ENCODE peak calls at places on chromosomes 5 and 9, in nine cellular contexts. A is MM.1S, R is tibial artery, V is left ventricle myocardium inferior, H is heart right ventricle, F is cardiac fibroblast, I is HFF-Myc, P is fibroblast of mammary gland, Q is Panc1. N is an unnamed sample.

GRCh38 chr5:179369530-179369884 is 24.2 kb upstream of the ADAMTS2 start:
- DNase-seq in A (no peak), R (peak), V (no peak), H (no peak), F (no peak), I (no peak), P (no peak), Q (no peak), N (no peak)

GRCh38 chr5:133075572-133076536 is 24.0 kb downstream of the HSPA4 start:
- DNase-seq in A (no peak), R (no peak), V (no peak), H (no peak), F (peak), I (no peak), P (no peak), Q (no peak), N (no peak)

GRCh38 chr5:122129332-122129731 is at the start of gene ZNF474:
- DNase-seq in A (no peak), R (peak), V (no peak), H (peak), F (peak), I (peak), P (peak), Q (peak), N (peak)

GRCh38 chr9:15764131-15764530 is 211.3 kb downstream of the CCDC171 start:
- DNase-seq in A (no peak), R (no peak), V (no peak), H (no peak), F (no peak), I (no peak), P (no peak), Q (no peak), N (no peak)

GRCh38 chr5:172564187-172564586 is 76.9 kb upstream of the NEURL1B start:
- DNase-seq in A (no peak), R (no peak), V (no peak), H (no peak), F (no peak), I (no peak), P (no peak), Q (no peak), N (no peak)

GRCh38 chr5:38871211-38871610 is 25.4 kb downstream of the OSMR start:
- DNase-seq in A (no peak), R (no peak), V (no peak), H (no peak), F (peak), I (no peak), P (no peak), Q (peak), N (peak)

GRCh38 chr9:79362100-79363081 is 209.4 kb upstream of the TLE4 start:
- DNase-seq in A (no peak), R (no peak), V (no peak), H (no peak), F (peak), I (no peak), P (no peak), Q (no peak), N (peak)

GRCh38 chr9:120388000-120388855 is 191.7 kb downstream of the CDK5RAP2 start:
- DNase-seq in A (no peak), R (peak), V (peak), H (peak), F (no peak), I (no peak), P (no peak), Q (no peak), N (no peak)

GRCh38 chr5:89350684-89351083 is 467.7 kb upstream of the MEF2C start:
- DNase-seq in A (no peak), R (no peak), V (no peak), H (no peak), F (no peak), I (no peak), P (no peak), Q (no peak), N (no peak)

GRCh38 chr5:83256091-83256775 is 178.9 kb downstream of the XRCC4 start:
- DNase-seq in A (no peak), R (no peak), V (no peak), H (no peak), F (peak), I (no peak), P (peak), Q (no peak), N (no peak)

GRCh38 chr5:37506241-37506640 is 127.1 kb downstream of the WDR70 start:
- DNase-seq in A (no peak), R (no peak), V (no peak), H (no peak), F (no peak), I (no peak), P (no peak), Q (no peak), N (no peak)

GRCh38 chr5:82735160-82735789 is 341.9 kb downstream of the TMEM167A start:
- DNase-seq in A (no peak), R (no peak), V (no peak), H (no peak), F (peak), I (no peak), P (peak), Q (no peak), N (peak)

GRCh38 chr5:179308563-179309382 is 36.5 kb downstream of the ADAMTS2 start:
- DNase-seq in A (no peak), R (peak), V (peak), H (no peak), F (no peak), I (no peak), P (no peak), Q (no peak), N (no peak)

GRCh38 chr9:2055203-2055658 is 40.1 kb downstream of the SMARCA2 start:
- DNase-seq in A (no peak), R (no peak), V (no peak), H (no peak), F (peak), I (no peak), P (peak), Q (no peak), N (peak)

GRCh38 chr9:81548911-81549310 is 140.4 kb downstream of the TLE1 start:
- DNase-seq in A (no peak), R (no peak), V (no peak), H (no peak), F (no peak), I (no peak), P (no peak), Q (no peak), N (no peak)

GRCh38 chr9:81550207-81550583 is 139.2 kb downstream of the TLE1 start:
- DNase-seq in A (no peak), R (no peak), V (no peak), H (no peak), F (no peak), I (no peak), P (no peak), Q (no peak), N (no peak)

GRCh38 chr9:81543695-81544094 is 145.7 kb downstream of the TLE1 start:
- DNase-seq in A (no peak), R (no peak), V (no peak), H (no peak), F (no peak), I (no peak), P (no peak), Q (no peak), N (peak)

GRCh38 chr9:81549500-81550206 is 139.7 kb downstream of the TLE1 start:
- DNase-seq in A (no peak), R (no peak), V (no peak), H (no peak), F (no peak), I (no peak), P (no peak), Q (no peak), N (no peak)

GRCh38 chr9:81546498-81546897 is 142.8 kb downstream of the TLE1 start:
- DNase-seq in A (no peak), R (no peak), V (no peak), H (no peak), F (no peak), I (no peak), P (no peak), Q (no peak), N (no peak)
- H3K4me3 ChIP-seq in A (no peak), R (no peak), V (no peak), H (no peak), F (no peak), I (no peak), P (no peak), Q (no peak), N (no peak)

GRCh38 chr9:115015018-115015635 is 84.7 kb upstream of the TNFSF8 start:
- DNase-seq in A (no peak), R (no peak), V (no peak), H (no peak), F (peak), I (no peak), P (peak), Q (no peak), N (peak)
- TF ChIP-seq CTCF in A (peak), R (peak), V (peak), H (peak), F (peak), I (peak), P (peak), Q (peak), N (peak)

GRCh38 chr5:112738180-112738560 is 485 bp downstream of the APC start:
- DNase-seq in A (no peak), R (no peak), V (no peak), H (no peak), F (peak), I (no peak), P (peak), Q (no peak), N (peak)

GRCh38 chr5:112737472-112738179 is at the start of gene APC:
- DNase-seq in A (peak), R (peak), V (peak), H (peak), F (peak), I (peak), P (peak), Q (no peak), N (peak)

GRCh38 chr5:112735702-112736101 is 2.0 kb upstream of the APC start:
- DNase-seq in A (no peak), R (no peak), V (no peak), H (no peak), F (peak), I (no peak), P (peak), Q (peak), N (peak)

GRCh38 chr5:112734597-112734996 is 3.1 kb upstream of the APC start:
- DNase-seq in A (no peak), R (no peak), V (no peak), H (no peak), F (no peak), I (no peak), P (no peak), Q (no peak), N (no peak)

GRCh38 chr5:112737088-112737471 is 605 bp upstream of the APC start:
- DNase-seq in A (no peak), R (no peak), V (no peak), H (no peak), F (peak), I (no peak), P (peak), Q (no peak), N (peak)
- H3K4me3 ChIP-seq in A (peak), R (peak), V (peak), H (peak), F (peak), I (peak), P (peak), Q (peak), N (peak)

DNA sequence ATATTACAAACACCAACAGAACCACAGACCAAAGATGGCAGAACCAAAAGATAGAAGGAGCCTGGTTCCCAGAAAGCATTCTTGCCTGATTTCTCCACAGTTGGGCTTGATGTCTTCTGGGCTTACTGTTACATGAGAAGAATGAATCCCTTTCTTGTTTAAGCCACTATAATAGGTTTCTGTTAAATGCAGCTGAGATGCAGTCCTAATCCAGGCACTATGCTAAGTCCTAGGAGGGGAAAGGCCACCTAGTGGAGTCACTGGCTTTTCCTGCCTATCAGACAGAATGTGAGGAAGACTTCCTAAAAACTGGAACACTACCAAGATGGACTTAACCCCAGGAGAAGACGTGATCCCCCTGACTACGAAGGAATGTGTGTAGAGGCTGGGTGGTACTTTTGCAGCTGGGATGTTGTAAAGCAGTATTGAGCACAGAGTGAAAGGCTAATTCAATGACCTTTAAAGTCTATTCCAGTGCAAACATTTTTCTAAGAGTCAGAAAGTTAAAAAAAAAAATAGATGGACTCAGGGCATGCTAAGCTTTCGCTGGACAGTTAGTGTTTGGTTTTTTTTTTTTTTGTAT is 34.3 kb upstream of the FSD1L start:
- DNase-seq in A (no peak), R (no peak), V (no peak), H (no peak), F (peak), I (no peak), P (peak), Q (no peak), N (peak)
- TF ChIP-seq CTCF in A (no peak), R (peak), V (peak), H (no peak), F (peak), I (peak), P (peak), Q (peak), N (peak)